ENCODE peak calls at places on chromosome 7, in five cellular contexts. I is HEK293T, E is HepG2, B is H1, F is GM12878. N is an unnamed sample.

GRCh38 chr7:22429386-22429785 is 70.6 kb downstream of the STEAP1B start:
- DNase-seq in I (no peak), E (no peak), B (no peak), F (no peak), N (no peak)

GRCh38 chr7:156751319-156751718 is 110.7 kb downstream of the RNF32 start:
- DNase-seq in I (no peak), E (no peak), B (no peak), F (no peak), N (no peak)

GRCh38 chr7:150997075-150997511 is 6.3 kb downstream of the NOS3 start:
- DNase-seq in I (no peak), E (no peak), B (no peak), F (no peak), N (no peak)

GRCh38 chr7:33093266-33093665 is 15.9 kb downstream of the RP9 start:
- DNase-seq in I (no peak), E (no peak), B (no peak), F (no peak), N (no peak)

GRCh38 chr7:50125766-50126165 is 32.7 kb upstream of the ZPBP start:
- DNase-seq in I (no peak), E (no peak), B (no peak), F (no peak), N (no peak)

GRCh38 chr7:140084972-140085371 is 22.2 kb upstream of the PARP12 start:
- DNase-seq in I (no peak), E (no peak), B (no peak), F (peak; percentile 72), N (no peak)

GRCh38 chr7:141073173-141073640 is 657 bp upstream of the TMEM178B start:
- DNase-seq in I (peak; percentile 77), E (peak; percentile 3), B (no peak), F (no peak), N (no peak)

GRCh38 chr7:132972745-132973144 is 109.1 kb downstream of the CHCHD3 start:
- DNase-seq in I (no peak), E (no peak), B (no peak), F (no peak), N (no peak)

GRCh38 chr7:117808273-117808868 is 64.9 kb downstream of the CTTNBP2 start:
- DNase-seq in I (no peak), E (no peak), B (no peak), F (no peak), N (no peak)

GRCh38 chr7:375901-376305 is 85.9 kb downstream of the FOXL3 start:
- DNase-seq in I (no peak), E (no peak), B (no peak), F (no peak), N (no peak)

GRCh38 chr7:115734643-115735042 is 295.9 kb downstream of the TFEC start:
- DNase-seq in I (no peak), E (no peak), B (no peak), F (no peak), N (no peak)
- TF ChIP-seq SUZ12 in I (no peak), E (no peak), B (no peak), F (no peak), N (no peak)

GRCh38 chr7:131108212-131108980 is 219.3 kb upstream of the MKLN1 start:
- DNase-seq in I (no peak), E (no peak), B (no peak), F (no peak), N (no peak)
- TF ChIP-seq SUZ12 in I (no peak), E (no peak), B (no peak), F (no peak), N (no peak)

GRCh38 chr7:127751723-127752448 is 99.9 kb downstream of the SND1 start:
- DNase-seq in I (no peak), E (no peak), B (no peak), F (no peak), N (no peak)
- TF ChIP-seq SUZ12 in I (no peak), E (no peak), B (no peak), F (no peak), N (no peak)

DNA sequence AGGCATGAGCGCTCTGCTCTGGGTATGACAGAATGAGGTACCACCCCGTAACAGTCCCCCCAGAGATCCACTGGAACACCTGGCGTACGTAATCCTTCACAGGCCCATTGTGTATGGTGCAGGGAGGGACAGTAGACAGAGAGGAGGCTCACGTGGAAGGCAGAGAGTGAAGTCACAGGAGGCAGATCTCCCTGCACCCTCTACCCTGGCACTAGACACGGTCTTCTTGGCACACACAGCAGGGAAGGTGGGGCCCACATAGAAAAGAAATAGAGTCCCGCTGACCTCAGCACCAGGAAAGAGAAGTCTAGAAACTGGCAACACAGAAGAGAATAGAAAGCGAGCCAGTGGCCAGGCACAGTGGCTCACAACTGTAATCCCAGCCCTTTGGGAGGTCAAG is 51.9 kb downstream of the SLC29A4 start:
- DNase-seq in I (no peak), E (no peak), B (no peak), F (no peak), N (no peak)
- TF ChIP-seq SUZ12 in I (no peak), E (no peak), B (no peak), F (no peak), N (no peak)

N was measured in NT2/D1.